ENCODE peak calls at places on chromosomes 7 and 10, in eight cellular contexts. M is H1, S is suprapubic skin, Y is vagina, T is upper lobe of left lung, E is SK-N-SH, J is GM23338, Z is endothelial cell of umbilical vein. C is an unnamed sample.

GRCh38 chr10:119680050-119680449 is 28.9 kb downstream of the BAG3 start:
- DNase-seq in E (no peak), M (no peak), J (no peak), Y (no peak), S (no peak), T (peak), Z (peak), C (no peak)

GRCh38 chr10:130992802-130993523 is 318.6 kb downstream of the TCERG1L start:
- DNase-seq in Z (no peak), T (no peak), S (no peak), J (no peak), M (no peak), Y (no peak), E (no peak), C (no peak)

GRCh38 chr10:28432210-28432676 is 100.7 kb upstream of the WAC start:
- DNase-seq in S (no peak), Z (peak), J (peak), M (peak), T (peak), Y (no peak), E (peak), C (no peak)

GRCh38 chr7:22726849-22727792 is at the start of gene IL6:
- DNase-seq in T (peak), S (peak), J (peak), M (peak), E (peak), Y (peak), Z (peak), C (peak)

GRCh38 chr10:8438603-8439002 is 384.1 kb downstream of the GATA3 start:
- DNase-seq in M (no peak), S (no peak), T (no peak), Y (no peak), J (no peak), E (no peak), Z (no peak), C (no peak)

GRCh38 chr10:103695584-103696005 is 159.8 kb downstream of the SH3PXD2A start:
- DNase-seq in E (no peak), J (no peak), Z (no peak), M (no peak), S (no peak), Y (no peak), T (peak), C (no peak)

GRCh38 chr10:82953909-82954308 is 1078.9 kb downstream of the NRG3 start:
- DNase-seq in S (no peak), M (no peak), Z (no peak), E (no peak), Y (no peak), J (peak), T (no peak), C (no peak)

GRCh38 chr7:116977172-116977571 is 23.9 kb downstream of the ST7 start:
- DNase-seq in T (no peak), S (no peak), Y (no peak), Z (no peak), J (no peak), M (no peak), E (no peak), C (no peak)

GRCh38 chr7:117127585-117128168 is 174.4 kb downstream of the ST7 start:
- DNase-seq in S (no peak), Y (no peak), T (peak), J (peak), Z (peak), M (no peak), E (no peak), C (no peak)

GRCh38 chr10:110780704-110781103 is 91.0 kb upstream of the PDCD4 start:
- DNase-seq in S (no peak), Y (no peak), J (no peak), T (no peak), M (no peak), Z (no peak), E (no peak), C (no peak)

GRCh38 chr7:103902917-103903316 is 86.5 kb downstream of the RELN start:
- DNase-seq in Y (no peak), S (no peak), E (no peak), M (no peak), T (no peak), Z (no peak), J (no peak), C (no peak)

GRCh38 chr7:83732305-83732704 is 83.4 kb upstream of the SEMA3E start:
- DNase-seq in Z (no peak), S (no peak), J (no peak), Y (no peak), M (no peak), E (no peak), T (no peak), C (no peak)

GRCh38 chr7:53947670-53948226 is 594.4 kb upstream of the VSTM2A start:
- DNase-seq in Z (no peak), S (no peak), M (no peak), T (no peak), Y (no peak), J (no peak), E (no peak), C (no peak)

GRCh38 chr7:134364619-134365037 is 47.9 kb upstream of the SLC35B4 start:
- DNase-seq in E (no peak), S (no peak), J (no peak), Y (no peak), M (no peak), T (no peak), Z (peak), C (no peak)

GRCh38 chr10:103745264-103746247 is 109.8 kb downstream of the SH3PXD2A start:
- DNase-seq in Y (no peak), Z (peak), T (no peak), J (peak), M (no peak), S (no peak), E (no peak), C (peak)

GRCh38 chr10:75401569-75402485 is at the start of gene ZNF503:
- DNase-seq in Z (peak), T (peak), M (peak), J (peak), S (peak), E (peak), Y (peak), C (peak)

GRCh38 chr7:41292457-41292856 is 410.4 kb downstream of the INHBA start:
- DNase-seq in J (no peak), E (no peak), S (no peak), M (no peak), Y (no peak), T (no peak), Z (no peak), C (no peak)

GRCh38 chr10:27285093-27285492 is 44.5 kb upstream of the ACBD5 start:
- DNase-seq in E (no peak), Y (no peak), S (no peak), T (no peak), M (no peak), Z (peak), J (peak), C (no peak)

GRCh38 chr7:130069978-130070899 is at the start of gene KLHDC10:
- DNase-seq in T (peak), J (peak), Z (peak), E (peak), M (peak), Y (peak), S (peak), C (peak)
- H3K4me3 ChIP-seq in T (peak), J (peak), Z (peak), E (peak), M (peak), Y (peak), S (peak), C (peak)

DNA sequence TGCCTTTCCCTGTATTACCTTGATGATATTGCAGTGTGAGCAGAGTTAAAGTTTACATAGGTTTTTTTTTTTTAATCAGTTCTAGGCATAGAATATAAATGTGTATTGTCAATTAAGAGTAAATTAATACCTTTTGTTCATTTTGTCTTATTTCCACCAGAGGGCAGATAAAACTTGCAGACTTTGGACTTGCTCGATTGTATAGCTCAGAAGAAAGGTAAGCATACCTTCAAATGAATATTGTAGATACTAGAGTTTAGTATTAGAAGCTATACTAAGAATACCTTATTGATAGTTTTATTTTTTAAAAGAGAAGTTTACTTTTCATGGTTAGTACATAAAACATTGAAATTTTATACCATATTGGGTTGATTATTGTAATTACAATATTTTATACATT is 86.8 kb downstream of the MPLKIP start:
- DNase-seq in Y (no peak), S (no peak), Z (no peak), J (no peak), E (no peak), M (no peak), T (no peak), C (no peak)
- TF ChIP-seq CTCF in Y (no peak), S (no peak), Z (no peak), J (no peak), E (peak), M (no peak), T (no peak), C (no peak)

DNA sequence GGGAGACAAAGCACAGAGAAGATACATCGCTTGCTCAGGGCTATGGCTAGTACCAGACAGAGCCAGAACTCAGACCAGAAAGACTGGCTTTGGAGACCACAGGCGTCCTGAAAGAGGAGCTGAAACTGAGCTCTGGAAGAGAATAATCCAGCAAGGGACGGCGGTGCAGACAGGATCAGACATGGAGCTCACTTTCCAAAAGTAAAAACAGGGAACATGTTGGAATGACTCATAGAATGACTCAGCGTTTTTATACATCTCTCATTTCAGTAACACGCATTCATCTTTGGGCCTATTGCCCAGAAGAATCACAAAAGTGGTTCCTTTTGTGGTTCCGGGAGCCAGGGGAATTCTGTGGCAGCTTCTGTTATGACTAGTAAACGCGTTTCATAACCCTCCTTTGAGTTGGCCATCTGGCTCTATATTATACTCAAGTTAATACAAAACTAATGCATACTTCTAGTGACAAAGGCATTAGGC is 37.2 kb downstream of the PLEKHS1 start:
- DNase-seq in Z (peak), J (no peak), M (no peak), E (no peak), T (peak), S (no peak), Y (no peak), C (peak)
- TF ChIP-seq POLR2AphosphoS5 in Z (no peak), J (no peak), M (no peak), E (no peak), T (no peak), S (no peak), Y (no peak), C (no peak)

GRCh38 chr7:80496586-80496985 is 15.3 kb downstream of the GNAT3 start:
- DNase-seq in J (no peak), E (no peak), Z (no peak), M (no peak), Y (no peak), T (no peak), S (no peak), C (no peak)

GRCh38 chr7:80500325-80500724 is 11.5 kb downstream of the GNAT3 start:
- DNase-seq in E (no peak), Y (no peak), M (no peak), T (no peak), J (no peak), S (no peak), Z (peak), C (no peak)

GRCh38 chr7:80498481-80499349 is 13.1 kb downstream of the GNAT3 start:
- DNase-seq in S (no peak), M (no peak), J (no peak), E (no peak), T (no peak), Z (peak), Y (no peak), C (no peak)

GRCh38 chr7:80499350-80499955 is 12.4 kb downstream of the GNAT3 start:
- DNase-seq in J (peak), M (no peak), S (no peak), T (peak), Y (no peak), Z (peak), E (no peak), C (no peak)
- H3K4me3 ChIP-seq in J (no peak), M (no peak), S (no peak), T (no peak), Y (no peak), Z (no peak), E (no peak), C (no peak)